ENCODE peak calls at places on chromosomes 16 and 17, in four cellular contexts. T is MM.1S, X is MG63, C is cardiac muscle cell. L is an unnamed sample.

GRCh38 chr17:57481901-57482300 is 225.6 kb downstream of the MSI2 start:
- DNase-seq in T (no peak), X (peak), C (no peak), L (no peak)

GRCh38 chr16:1610841-1611653 is 825 bp downstream of the IFT140 start:
- DNase-seq in T (no peak), X (peak), C (no peak), L (no peak)

GRCh38 chr17:7446669-7447068 is 1.8 kb downstream of the CHRNB1 start:
- DNase-seq in T (no peak), X (no peak), C (no peak), L (no peak)

GRCh38 chr16:49856741-49857330 is 924 bp upstream of the ZNF423 start:
- DNase-seq in T (peak), X (peak), C (peak), L (no peak)

GRCh38 chr16:14307623-14308356 is 236.7 kb downstream of the MRTFB start:
- DNase-seq in T (no peak), X (peak), C (no peak), L (no peak)

GRCh38 chr17:79942591-79943353 is 92.9 kb downstream of the TBC1D16 start:
- DNase-seq in T (no peak), X (peak), C (no peak), L (no peak)

GRCh38 chr17:61399131-61400057 is at the start of gene TBX2:
- DNase-seq in T (peak), X (peak), C (peak), L (no peak)

GRCh38 chr17:62692721-62693431 is 65.4 kb downstream of the MRC2 start:
- DNase-seq in T (no peak), X (no peak), C (peak), L (no peak)

GRCh38 chr16:85227262-85227923 is 115.1 kb upstream of the CIBAR2 start:
- DNase-seq in T (no peak), X (peak), C (no peak), L (no peak)

GRCh38 chr17:29588017-29588557 is 1.4 kb downstream of the GIT1 start:
- DNase-seq in T (no peak), X (no peak), C (no peak), L (no peak)

GRCh38 chr17:38600906-38601305 is 4.8 kb downstream of the SRCIN1 start:
- DNase-seq in T (no peak), X (no peak), C (no peak), L (no peak)

GRCh38 chr17:27320222-27320560 is 26.3 kb downstream of the WSB1 start:
- DNase-seq in T (no peak), X (no peak), C (no peak), L (no peak)

GRCh38 chr16:75296606-75297005 is 45.2 kb upstream of the BCAR1 start:
- DNase-seq in T (no peak), X (no peak), C (no peak), L (no peak)

GRCh38 chr17:51590071-51590470 is 329.7 kb downstream of the UTP18 start:
- DNase-seq in T (no peak), X (no peak), C (no peak), L (no peak)

GRCh38 chr17:15210247-15210646 is 54.9 kb downstream of the PMP22 start:
- DNase-seq in T (no peak), X (no peak), C (no peak), L (no peak)

GRCh38 chr16:11405331-11406176 is 60.3 kb downstream of the RMI2 start:
- DNase-seq in T (peak), X (peak), C (peak), L (peak)

GRCh38 chr17:44159519-44160210 is 10.8 kb upstream of the ASB16 start:
- DNase-seq in T (no peak), X (no peak), C (peak), L (no peak)

GRCh38 chr16:89015271-89015859 is 38.4 kb upstream of the CBFA2T3 start:
- DNase-seq in T (no peak), X (no peak), C (no peak), L (no peak)

GRCh38 chr16:89615596-89616090 is 2.2 kb downstream of the DPEP1 start:
- DNase-seq in T (no peak), X (no peak), C (peak), L (no peak)

GRCh38 chr17:69470702-69471101 is 56.2 kb downstream of the MAP2K6 start:
- DNase-seq in T (no peak), X (no peak), C (no peak), L (no peak)

DNA sequence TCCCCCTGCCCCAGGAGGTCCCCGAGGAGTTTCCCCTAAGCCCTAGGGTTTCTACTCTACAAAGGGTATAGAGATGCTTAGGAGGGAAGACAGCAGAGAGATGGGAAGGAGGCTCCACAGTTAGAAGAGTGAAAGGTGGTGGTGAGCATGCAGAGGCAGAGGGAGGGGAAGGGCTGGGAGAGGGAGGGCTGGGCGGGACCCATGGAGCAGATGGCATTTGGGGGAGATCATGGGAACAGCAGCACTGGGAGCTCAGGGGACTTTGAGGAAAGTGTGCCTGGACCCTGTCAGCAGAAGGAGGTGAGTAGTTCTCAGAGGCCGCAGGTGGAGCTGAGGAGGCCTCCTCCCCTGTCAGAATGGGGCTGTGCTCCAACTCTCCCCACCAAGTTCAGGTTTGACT is 650 bp upstream of the OTOP3 start:
- DNase-seq in T (no peak), X (no peak), C (no peak), L (no peak)
- H3K4me3 ChIP-seq in T (no peak), X (no peak), C (no peak), L (no peak)

GRCh38 chr17:75783803-75784472 is 668 bp upstream of the UNK start:
- DNase-seq in T (no peak), X (no peak), C (no peak), L (no peak)
- H3K4me3 ChIP-seq in T (peak), X (peak), C (peak), L (peak)

GRCh38 chr16:57809843-57810196 is 7.5 kb upstream of the KIFC3 start:
- DNase-seq in T (peak), X (peak), C (no peak), L (no peak)

GRCh38 chr16:57807968-57808528 is 5.8 kb upstream of the KIFC3 start:
- DNase-seq in T (peak), X (peak), C (peak), L (no peak)

GRCh38 chr16:57809276-57809793 is 7.0 kb upstream of the KIFC3 start:
- DNase-seq in T (no peak), X (no peak), C (no peak), L (no peak)

GRCh38 chr16:57808589-57808988 is 6.3 kb upstream of the KIFC3 start:
- DNase-seq in T (no peak), X (no peak), C (no peak), L (no peak)

DNA sequence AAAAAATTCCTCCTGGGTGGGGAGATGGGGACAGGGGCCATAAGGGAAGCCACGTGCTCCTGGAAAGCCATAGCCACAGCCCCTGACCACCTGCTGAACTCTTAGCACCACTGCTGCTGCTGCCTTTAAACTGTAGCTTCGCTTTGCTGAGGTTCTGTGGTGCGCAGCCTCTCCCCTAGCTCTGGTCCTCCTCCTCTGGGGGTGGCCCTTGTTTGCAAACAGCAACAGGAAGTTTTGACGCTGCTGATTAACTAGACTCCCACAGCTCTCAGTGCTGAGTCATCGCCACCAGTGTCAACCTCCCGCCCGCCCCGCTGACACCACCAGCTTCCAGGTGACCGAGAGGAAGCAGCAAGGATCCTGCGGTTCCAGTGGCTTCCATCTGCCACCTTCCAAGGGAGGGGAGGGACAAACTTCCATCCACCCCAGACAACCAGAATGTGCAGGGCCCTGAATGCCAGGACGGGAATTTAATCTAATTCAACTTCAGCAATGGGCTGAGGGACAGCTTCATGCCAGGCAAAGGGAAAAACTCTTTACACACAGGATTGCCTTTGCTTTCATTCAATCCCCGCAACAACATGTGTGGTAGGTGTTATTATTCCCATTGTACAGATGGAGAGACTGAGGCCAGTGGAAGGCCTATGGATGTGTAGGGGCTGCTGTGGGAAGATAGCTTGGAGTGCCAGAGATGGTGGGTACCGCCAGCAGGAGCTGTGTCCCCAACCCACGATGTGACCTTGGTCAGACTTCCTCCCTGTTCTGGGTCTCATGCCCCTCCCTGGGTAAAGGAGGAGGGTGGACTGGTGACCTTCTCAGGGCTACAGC is 8.1 kb upstream of the KIFC3 start:
- DNase-seq in T (peak), X (peak), C (no peak), L (peak)
- H3K4me3 ChIP-seq in T (peak), X (no peak), C (no peak), L (peak)

GRCh38 chr16:27326738-27327585 is 13.2 kb downstream of the IL4R start:
- DNase-seq in T (no peak), X (peak), C (peak), L (peak)

GRCh38 chr16:27326251-27326650 is 12.5 kb downstream of the IL4R start:
- DNase-seq in T (no peak), X (no peak), C (no peak), L (no peak)

GRCh38 chr16:27325736-27326135 is 12.0 kb downstream of the IL4R start:
- DNase-seq in T (no peak), X (no peak), C (no peak), L (no peak)

GRCh38 chr16:27328937-27329336 is 15.2 kb downstream of the IL4R start:
- DNase-seq in T (no peak), X (no peak), C (no peak), L (no peak)

DNA sequence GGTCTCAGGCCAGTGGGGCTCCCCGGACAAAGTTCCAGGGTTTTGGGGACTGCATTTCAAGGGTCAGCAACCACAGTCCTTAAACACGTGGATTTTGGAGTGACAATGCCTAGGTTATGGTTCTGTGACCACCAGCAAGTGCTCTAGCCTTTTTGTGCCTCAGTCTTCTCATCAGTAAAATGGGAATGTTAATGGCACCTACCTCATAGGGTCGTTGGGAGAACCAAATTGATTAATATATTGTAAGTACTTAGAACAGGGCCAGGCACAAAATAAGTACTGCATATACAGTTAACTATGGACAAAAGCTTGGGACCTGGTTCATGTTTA is 13.8 kb downstream of the IL4R start:
- DNase-seq in T (no peak), X (no peak), C (no peak), L (no peak)
- H3K4me3 ChIP-seq in T (no peak), X (no peak), C (no peak), L (no peak)

GRCh38 chr17:73269329-73269615 is 7.6 kb upstream of the CPSF4L start:
- DNase-seq in T (no peak), X (no peak), C (no peak), L (no peak)
- H3K4me3 ChIP-seq in T (no peak), X (no peak), C (no peak), L (no peak)

GRCh38 chr17:9330140-9330902 is 245.3 kb downstream of the STX8 start:
- DNase-seq in T (no peak), X (no peak), C (no peak), L (no peak)

GRCh38 chr17:9332164-9332527 is 243.5 kb downstream of the STX8 start:
- DNase-seq in T (no peak), X (no peak), C (no peak), L (no peak)

GRCh38 chr17:9329251-9329921 is 246.2 kb downstream of the STX8 start:
- DNase-seq in T (no peak), X (no peak), C (no peak), L (no peak)

GRCh38 chr17:9331512-9332163 is 244.0 kb downstream of the STX8 start:
- DNase-seq in T (no peak), X (no peak), C (no peak), L (no peak)

DNA sequence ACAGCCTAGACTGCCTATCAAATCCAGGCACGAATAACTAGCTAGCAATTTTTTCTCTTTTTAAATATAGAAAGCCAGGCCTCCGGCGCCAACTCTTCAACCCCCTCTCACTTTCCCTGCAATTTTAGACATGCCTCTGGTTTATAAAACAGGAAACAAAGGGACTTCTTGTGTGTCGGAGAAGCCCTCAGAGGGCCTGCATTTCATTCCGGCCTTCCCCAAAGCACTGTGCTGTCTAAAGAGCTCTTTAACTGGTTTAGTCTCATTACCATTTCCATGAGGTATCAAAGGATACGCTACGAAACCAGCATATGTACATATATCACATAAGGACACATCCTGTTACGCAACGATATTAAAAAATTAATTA is 244.7 kb downstream of the STX8 start:
- DNase-seq in T (no peak), X (no peak), C (no peak), L (no peak)
- H3K4me3 ChIP-seq in T (no peak), X (no peak), C (no peak), L (no peak)

GRCh38 chr17:72615627-72615991 is 476.9 kb downstream of the SLC39A11 start:
- DNase-seq in T (no peak), X (no peak), C (no peak), L (no peak)

GRCh38 chr17:72614476-72614870 is 478.0 kb downstream of the SLC39A11 start:
- DNase-seq in T (no peak), X (peak), C (no peak), L (no peak)

GRCh38 chr17:72613411-72614292 is 478.8 kb downstream of the SLC39A11 start:
- DNase-seq in T (no peak), X (peak), C (no peak), L (no peak)

GRCh38 chr17:72616457-72616856 is 476.0 kb downstream of the SLC39A11 start:
- DNase-seq in T (no peak), X (no peak), C (no peak), L (no peak)

DNA sequence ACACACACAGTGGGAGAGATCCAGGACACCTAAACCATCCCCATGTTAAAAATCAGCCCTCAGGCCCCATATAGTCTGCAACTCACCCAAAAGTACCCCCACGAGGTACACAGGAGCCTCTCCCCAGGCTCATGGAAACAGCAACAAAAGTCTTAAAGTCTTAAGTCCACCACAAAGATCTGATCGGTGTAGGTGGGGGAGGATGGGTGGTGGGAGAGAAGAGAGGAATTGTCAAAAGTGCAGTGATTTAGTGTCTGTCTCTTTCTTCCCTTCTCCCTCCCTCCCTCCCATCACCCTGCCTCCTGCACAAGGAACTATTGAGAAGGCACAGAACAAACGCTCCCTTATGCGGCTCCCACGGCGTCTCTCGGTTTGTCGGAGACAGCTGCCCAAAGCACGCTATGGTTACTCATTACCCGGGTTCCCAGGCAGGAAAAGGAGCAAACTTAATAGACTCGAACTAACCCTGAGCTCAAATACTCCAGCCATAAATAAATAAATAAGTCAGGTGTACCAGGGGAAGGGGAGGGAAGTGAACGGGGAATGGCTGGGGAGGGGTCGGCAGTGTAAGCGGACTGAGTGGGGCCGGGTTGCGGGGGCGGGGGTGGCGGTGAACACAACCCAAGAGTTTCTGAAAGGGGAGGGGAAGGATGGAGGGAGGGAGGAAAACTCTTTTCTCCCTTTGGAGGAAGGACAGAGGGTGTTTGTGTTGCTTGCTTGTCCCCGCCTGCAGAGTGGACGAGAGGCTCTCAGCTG is 477.4 kb downstream of the SLC39A11 start:
- DNase-seq in T (no peak), X (no peak), C (peak), L (no peak)
- H3K4me3 ChIP-seq in T (no peak), X (no peak), C (no peak), L (no peak)

GRCh38 chr16:67247698-67248400 is 568 bp upstream of the FHOD1 start:
- DNase-seq in T (peak), X (no peak), C (no peak), L (no peak)

GRCh38 chr16:67246945-67247697 is at the start of gene FHOD1:
- DNase-seq in T (peak), X (peak), C (peak), L (peak)

GRCh38 chr16:67248401-67249177 is at the start of gene SLC9A5:
- DNase-seq in T (no peak), X (no peak), C (peak), L (no peak)

GRCh38 chr16:67249762-67250327 is 1.1 kb downstream of the SLC9A5 start:
- DNase-seq in T (no peak), X (no peak), C (no peak), L (no peak)

GRCh38 chr16:67249178-67249759 is 490 bp downstream of the SLC9A5 start:
- DNase-seq in T (no peak), X (no peak), C (peak), L (no peak)
- H3K4me3 ChIP-seq in T (peak), X (peak), C (peak), L (peak)

GRCh38 chr17:39617100-39617445 is 9.4 kb upstream of the NEUROD2 start:
- DNase-seq in T (no peak), X (no peak), C (no peak), L (no peak)
- H3K4me3 ChIP-seq in T (peak), X (no peak), C (no peak), L (peak)

GRCh38 chr17:17204635-17205231 is 1.4 kb downstream of the PLD6 start:
- DNase-seq in T (no peak), X (no peak), C (no peak), L (no peak)
- H3K4me3 ChIP-seq in T (peak), X (peak), C (no peak), L (peak)

L was measured in Jurkat, Clone E6-1.